ENCODE peak calls at places on chromosomes 11 and 22, in eight cellular contexts. X, R, F, Z, J, T, D and I are unnamed samples.

GRCh38 chr22:45885171-45885840 is 91.7 kb downstream of the WNT7B start:
- DNase-seq in Z (no peak), R (no peak), T (no peak), J (no peak), F (no peak), D (no peak), X (no peak), I (no peak)

GRCh38 chr11:49995559-49995958 is 13.2 kb upstream of the OR4C12 start:
- DNase-seq in F (peak), J (peak), T (peak), X (peak), Z (peak), R (no peak), D (peak), I (peak)

GRCh38 chr11:28715726-28716125 is 607.5 kb downstream of the METTL15 start:
- DNase-seq in Z (no peak), X (no peak), D (no peak), R (no peak), F (no peak), J (no peak), T (no peak), I (no peak)

GRCh38 chr22:46857142-46857825 is 94.8 kb downstream of the TBC1D22A start:
- DNase-seq in D (no peak), T (no peak), J (no peak), R (no peak), X (no peak), F (no peak), Z (no peak), I (no peak)

GRCh38 chr11:86955111-86955673 is at the start of gene FZD4:
- DNase-seq in J (peak), D (peak), T (peak), Z (peak), X (peak), R (no peak), F (peak), I (peak)

GRCh38 chr22:20571531-20572007 is 64.2 kb downstream of the MED15 start:
- DNase-seq in J (no peak), T (peak), F (no peak), R (peak), Z (peak), X (peak), D (peak), I (peak)

GRCh38 chr22:41625577-41625976 is 4.5 kb downstream of the XRCC6 start:
- DNase-seq in X (no peak), J (no peak), F (no peak), T (no peak), D (no peak), R (no peak), Z (no peak), I (no peak)

GRCh38 chr11:109432105-109432504 is 10.1 kb downstream of the C11orf87 start:
- DNase-seq in R (no peak), J (no peak), T (no peak), Z (no peak), F (no peak), D (peak), X (no peak), I (no peak)

GRCh38 chr11:119728651-119729580 is at the start of gene NECTIN1:
- DNase-seq in R (peak), T (peak), X (peak), J (peak), F (peak), Z (peak), D (peak), I (peak)

GRCh38 chr22:49827307-49827852 is 293 bp downstream of the BRD1 start:
- DNase-seq in J (no peak), Z (no peak), R (no peak), D (no peak), T (peak), X (peak), F (no peak), I (peak)

GRCh38 chr11:23079382-23079813 is 219.1 kb upstream of the CCDC179 start:
- DNase-seq in F (no peak), R (no peak), D (no peak), X (no peak), J (no peak), Z (no peak), T (no peak), I (no peak)

GRCh38 chr11:69362315-69362714 is 68.4 kb downstream of the MYEOV start:
- DNase-seq in R (no peak), X (no peak), Z (peak), F (no peak), J (no peak), D (no peak), T (no peak), I (no peak)

GRCh38 chr11:19646921-19647320 is 65.7 kb upstream of the NAV2 start:
- DNase-seq in J (no peak), D (peak), F (no peak), X (peak), T (no peak), Z (no peak), R (no peak), I (no peak)

GRCh38 chr11:44575288-44575672 is 9.8 kb downstream of the CD82 start:
- DNase-seq in T (no peak), F (no peak), J (no peak), Z (no peak), X (no peak), R (no peak), D (no peak), I (no peak)

GRCh38 chr11:37306563-37306962 is 708.5 kb upstream of the RAG2 start:
- DNase-seq in F (no peak), T (no peak), D (no peak), R (no peak), J (no peak), X (no peak), Z (no peak), I (no peak)